ENCODE peak calls at places on chromosomes 7 and 10, in five cellular contexts. One of them, this sample, is unnamed.

GRCh38 chr10:124416733-124417132 is 2.0 kb downstream of the OAT start:
- DNase-seq in sigmoid colon: no peak
- DNase-seq in caudate nucleus: no peak
- DNase-seq in mammary epithelial cell: peak
- DNase-seq in GM23248: peak
- DNase-seq in this sample: peak

GRCh38 chr10:115638246-115638645 is 545.1 kb downstream of the ATRNL1 start:
- DNase-seq in sigmoid colon: no peak
- DNase-seq in caudate nucleus: no peak
- DNase-seq in mammary epithelial cell: no peak
- DNase-seq in GM23248: no peak
- DNase-seq in this sample: no peak

GRCh38 chr7:44565097-44565794 is 8.5 kb downstream of the DDX56 start:
- DNase-seq in sigmoid colon: peak
- DNase-seq in caudate nucleus: peak
- DNase-seq in mammary epithelial cell: peak
- DNase-seq in GM23248: peak
- DNase-seq in this sample: no peak

GRCh38 chr7:152848026-152848425 is 88.5 kb downstream of the ACTR3B start:
- DNase-seq in sigmoid colon: no peak
- DNase-seq in caudate nucleus: no peak
- DNase-seq in mammary epithelial cell: no peak
- DNase-seq in GM23248: no peak
- DNase-seq in this sample: no peak

GRCh38 chr10:59907918-59908807 is 1.8 kb upstream of the CCDC6 start:
- DNase-seq in sigmoid colon: peak
- DNase-seq in caudate nucleus: peak
- DNase-seq in mammary epithelial cell: peak
- DNase-seq in GM23248: peak
- DNase-seq in this sample: peak

GRCh38 chr7:101635484-101635883 is 6.4 kb upstream of the MYL10 start:
- DNase-seq in sigmoid colon: no peak
- DNase-seq in caudate nucleus: no peak
- DNase-seq in mammary epithelial cell: no peak
- DNase-seq in GM23248: no peak
- DNase-seq in this sample: no peak

GRCh38 chr7:100493476-100494264 is 9.9 kb downstream of the NYAP1 start:
- DNase-seq in sigmoid colon: no peak
- DNase-seq in caudate nucleus: peak
- DNase-seq in mammary epithelial cell: no peak
- DNase-seq in GM23248: no peak
- DNase-seq in this sample: no peak

GRCh38 chr10:131926743-131927595 is 26.2 kb downstream of the PPP2R2D start:
- DNase-seq in sigmoid colon: peak
- DNase-seq in caudate nucleus: no peak
- DNase-seq in mammary epithelial cell: no peak
- DNase-seq in GM23248: no peak
- DNase-seq in this sample: no peak

GRCh38 chr10:61621538-61622150 is 41.1 kb upstream of the CABCOCO1 start:
- DNase-seq in sigmoid colon: no peak
- DNase-seq in caudate nucleus: no peak
- DNase-seq in mammary epithelial cell: no peak
- DNase-seq in GM23248: no peak
- DNase-seq in this sample: no peak

GRCh38 chr7:25037325-25037724 is 57.3 kb upstream of the OSBPL3 start:
- DNase-seq in sigmoid colon: no peak
- DNase-seq in caudate nucleus: no peak
- DNase-seq in mammary epithelial cell: peak
- DNase-seq in GM23248: peak
- DNase-seq in this sample: no peak

GRCh38 chr10:70669015-70669414 is 3.3 kb upstream of the ADAMTS14 start:
- DNase-seq in sigmoid colon: no peak
- DNase-seq in caudate nucleus: no peak
- DNase-seq in mammary epithelial cell: no peak
- DNase-seq in GM23248: no peak
- DNase-seq in this sample: no peak

GRCh38 chr10:34319197-34319846 is 495.8 kb downstream of the PARD3 start:
- DNase-seq in sigmoid colon: no peak
- DNase-seq in caudate nucleus: no peak
- DNase-seq in mammary epithelial cell: peak
- DNase-seq in GM23248: peak
- DNase-seq in this sample: no peak

GRCh38 chr7:5699951-5700384 is 81.5 kb downstream of the RNF216 start:
- DNase-seq in sigmoid colon: no peak
- DNase-seq in caudate nucleus: peak
- DNase-seq in mammary epithelial cell: peak
- DNase-seq in GM23248: no peak
- DNase-seq in this sample: no peak

GRCh38 chr10:78377362-78377761 is 343.7 kb downstream of the RPS24 start:
- DNase-seq in sigmoid colon: no peak
- DNase-seq in caudate nucleus: no peak
- DNase-seq in mammary epithelial cell: no peak
- DNase-seq in GM23248: no peak
- DNase-seq in this sample: no peak

GRCh38 chr10:114028425-114028824 is 15.2 kb upstream of the ADRB1 start:
- DNase-seq in sigmoid colon: no peak
- DNase-seq in caudate nucleus: no peak
- DNase-seq in mammary epithelial cell: no peak
- DNase-seq in GM23248: no peak
- DNase-seq in this sample: no peak

GRCh38 chr10:87658858-87659555 is 671 bp upstream of the PAPSS2 start:
- DNase-seq in sigmoid colon: no peak
- DNase-seq in caudate nucleus: no peak
- DNase-seq in mammary epithelial cell: no peak
- DNase-seq in GM23248: no peak
- DNase-seq in this sample: no peak

GRCh38 chr7:98556288-98556687 is 60.8 kb upstream of the NPTX2 start:
- DNase-seq in sigmoid colon: no peak
- DNase-seq in caudate nucleus: no peak
- DNase-seq in mammary epithelial cell: no peak
- DNase-seq in GM23248: no peak
- DNase-seq in this sample: no peak

GRCh38 chr7:7570584-7570983 is 3.9 kb downstream of the MIOS start:
- DNase-seq in sigmoid colon: no peak
- DNase-seq in caudate nucleus: no peak
- DNase-seq in mammary epithelial cell: no peak
- DNase-seq in GM23248: no peak
- DNase-seq in this sample: no peak

GRCh38 chr10:105071980-105072379 is 430.9 kb downstream of the SORCS3 start:
- DNase-seq in sigmoid colon: no peak
- DNase-seq in caudate nucleus: no peak
- DNase-seq in mammary epithelial cell: no peak
- DNase-seq in GM23248: no peak
- DNase-seq in this sample: no peak

GRCh38 chr10:35554461-35555056 is 50.6 kb upstream of the GJD4 start:
- DNase-seq in sigmoid colon: no peak
- DNase-seq in caudate nucleus: no peak
- DNase-seq in mammary epithelial cell: no peak
- DNase-seq in GM23248: no peak
- DNase-seq in this sample: no peak

GRCh38 chr10:8810677-8811076 is 756.2 kb downstream of the GATA3 start:
- DNase-seq in sigmoid colon: no peak
- DNase-seq in caudate nucleus: no peak
- DNase-seq in mammary epithelial cell: no peak
- DNase-seq in GM23248: no peak
- DNase-seq in this sample: no peak

GRCh38 chr10:266974-267425 is 131.7 kb downstream of the ZMYND11 start:
- DNase-seq in sigmoid colon: no peak
- DNase-seq in caudate nucleus: no peak
- DNase-seq in mammary epithelial cell: peak
- DNase-seq in GM23248: peak
- DNase-seq in this sample: no peak

GRCh38 chr10:5560844-5561703 is 36.3 kb downstream of the CALML3 start:
- DNase-seq in sigmoid colon: peak
- DNase-seq in caudate nucleus: no peak
- DNase-seq in mammary epithelial cell: no peak
- DNase-seq in GM23248: no peak
- DNase-seq in this sample: peak

GRCh38 chr7:138919912-138920311 is 61.3 kb downstream of the KIAA1549 start:
- DNase-seq in sigmoid colon: no peak
- DNase-seq in caudate nucleus: no peak
- DNase-seq in mammary epithelial cell: no peak
- DNase-seq in GM23248: no peak
- DNase-seq in this sample: peak

GRCh38 chr7:4684826-4685225 is 2.7 kb downstream of the FOXK1 start:
- DNase-seq in sigmoid colon: no peak
- DNase-seq in caudate nucleus: no peak
- DNase-seq in mammary epithelial cell: no peak
- DNase-seq in GM23248: no peak
- DNase-seq in this sample: no peak

GRCh38 chr10:24457661-24458318 is 248.9 kb downstream of the KIAA1217 start:
- DNase-seq in sigmoid colon: no peak
- DNase-seq in caudate nucleus: no peak
- DNase-seq in mammary epithelial cell: peak
- DNase-seq in GM23248: peak
- DNase-seq in this sample: no peak

GRCh38 chr10:103960103-103960502 is 6.8 kb upstream of the SLK start:
- DNase-seq in sigmoid colon: no peak
- DNase-seq in caudate nucleus: no peak
- DNase-seq in mammary epithelial cell: no peak
- DNase-seq in GM23248: no peak
- DNase-seq in this sample: no peak

GRCh38 chr10:117656385-117657367 is 114.1 kb downstream of the EMX2 start:
- DNase-seq in sigmoid colon: no peak
- DNase-seq in caudate nucleus: no peak
- DNase-seq in mammary epithelial cell: no peak
- DNase-seq in GM23248: no peak
- DNase-seq in this sample: no peak

GRCh38 chr10:7445474-7446135 is 34.8 kb upstream of the SFMBT2 start:
- DNase-seq in sigmoid colon: no peak
- DNase-seq in caudate nucleus: peak
- DNase-seq in mammary epithelial cell: no peak
- DNase-seq in GM23248: no peak
- DNase-seq in this sample: no peak

GRCh38 chr10:99993994-99994689 is 15.6 kb downstream of the DNMBP start:
- DNase-seq in sigmoid colon: peak
- DNase-seq in caudate nucleus: no peak
- DNase-seq in mammary epithelial cell: no peak
- DNase-seq in GM23248: peak
- DNase-seq in this sample: no peak

GRCh38 chr10:133362846-133363245 is 5.0 kb upstream of the FUOM start:
- DNase-seq in sigmoid colon: no peak
- DNase-seq in caudate nucleus: no peak
- DNase-seq in mammary epithelial cell: no peak
- DNase-seq in GM23248: no peak
- DNase-seq in this sample: no peak

GRCh38 chr7:87627634-87627994 is 584 bp upstream of the RUNDC3B start:
- DNase-seq in sigmoid colon: peak
- DNase-seq in caudate nucleus: no peak
- DNase-seq in mammary epithelial cell: no peak
- DNase-seq in GM23248: peak
- DNase-seq in this sample: no peak

DNA sequence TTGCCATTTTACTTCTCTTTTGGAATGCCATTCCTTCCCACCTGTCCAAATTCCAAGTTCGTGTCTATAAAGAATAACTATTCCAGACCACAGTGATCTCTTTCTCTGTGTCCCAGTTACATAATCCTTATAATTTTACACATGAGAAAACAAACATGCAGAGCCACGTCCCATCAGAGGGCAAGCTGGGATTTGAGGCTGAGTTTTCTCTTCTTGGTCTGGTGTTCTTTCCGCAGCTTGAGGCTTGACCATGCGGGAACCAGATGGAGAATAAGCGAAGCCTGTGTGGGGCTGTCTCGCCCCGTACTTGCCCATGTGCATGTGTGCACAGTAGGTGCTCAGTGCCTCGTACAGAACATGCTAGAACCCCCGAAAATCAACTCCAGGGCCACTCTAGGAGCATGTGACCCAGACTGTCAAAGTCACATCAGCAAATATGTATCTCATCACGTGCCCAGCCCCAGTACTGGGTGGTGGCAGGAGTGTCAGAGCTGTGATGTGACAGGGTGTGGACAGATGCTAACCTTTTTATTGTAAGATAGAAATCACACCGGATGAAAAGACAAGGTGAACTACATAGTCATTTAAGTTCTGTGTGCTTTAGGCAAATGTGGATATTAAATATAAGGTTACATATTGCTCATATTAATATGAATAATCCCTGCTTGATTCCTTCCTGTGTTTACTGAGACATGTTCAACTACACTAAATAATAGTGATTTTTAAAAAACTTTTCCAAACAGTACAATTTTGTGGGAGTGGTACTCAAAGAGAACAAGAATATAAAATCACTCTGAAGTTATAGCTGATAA is 3.2 kb downstream of the INSIG1 start:
- DNase-seq in sigmoid colon: no peak
- DNase-seq in caudate nucleus: no peak
- DNase-seq in mammary epithelial cell: no peak
- DNase-seq in GM23248: no peak
- DNase-seq in this sample: no peak
- H3K27ac ChIP-seq in sigmoid colon: no peak
- H3K27ac ChIP-seq in caudate nucleus: peak
- H3K27ac ChIP-seq in mammary epithelial cell: peak
- H3K27ac ChIP-seq in GM23248: no peak
- H3K27ac ChIP-seq in this sample: no peak

GRCh38 chr10:21285742-21286311 is 239.7 kb downstream of the SKIDA1 start:
- DNase-seq in sigmoid colon: no peak
- DNase-seq in caudate nucleus: no peak
- DNase-seq in mammary epithelial cell: peak
- DNase-seq in GM23248: peak
- DNase-seq in this sample: no peak
- H3K27ac ChIP-seq in sigmoid colon: no peak
- H3K27ac ChIP-seq in caudate nucleus: no peak
- H3K27ac ChIP-seq in mammary epithelial cell: no peak
- H3K27ac ChIP-seq in GM23248: no peak
- H3K27ac ChIP-seq in this sample: no peak

GRCh38 chr7:116547347-116547746 is 22.5 kb downstream of the CAV1 start:
- DNase-seq in sigmoid colon: no peak
- DNase-seq in caudate nucleus: no peak
- DNase-seq in mammary epithelial cell: peak
- DNase-seq in GM23248: peak
- DNase-seq in this sample: no peak
- H3K27ac ChIP-seq in sigmoid colon: peak
- H3K27ac ChIP-seq in caudate nucleus: no peak
- H3K27ac ChIP-seq in mammary epithelial cell: peak
- H3K27ac ChIP-seq in GM23248: peak
- H3K27ac ChIP-seq in this sample: peak

DNA sequence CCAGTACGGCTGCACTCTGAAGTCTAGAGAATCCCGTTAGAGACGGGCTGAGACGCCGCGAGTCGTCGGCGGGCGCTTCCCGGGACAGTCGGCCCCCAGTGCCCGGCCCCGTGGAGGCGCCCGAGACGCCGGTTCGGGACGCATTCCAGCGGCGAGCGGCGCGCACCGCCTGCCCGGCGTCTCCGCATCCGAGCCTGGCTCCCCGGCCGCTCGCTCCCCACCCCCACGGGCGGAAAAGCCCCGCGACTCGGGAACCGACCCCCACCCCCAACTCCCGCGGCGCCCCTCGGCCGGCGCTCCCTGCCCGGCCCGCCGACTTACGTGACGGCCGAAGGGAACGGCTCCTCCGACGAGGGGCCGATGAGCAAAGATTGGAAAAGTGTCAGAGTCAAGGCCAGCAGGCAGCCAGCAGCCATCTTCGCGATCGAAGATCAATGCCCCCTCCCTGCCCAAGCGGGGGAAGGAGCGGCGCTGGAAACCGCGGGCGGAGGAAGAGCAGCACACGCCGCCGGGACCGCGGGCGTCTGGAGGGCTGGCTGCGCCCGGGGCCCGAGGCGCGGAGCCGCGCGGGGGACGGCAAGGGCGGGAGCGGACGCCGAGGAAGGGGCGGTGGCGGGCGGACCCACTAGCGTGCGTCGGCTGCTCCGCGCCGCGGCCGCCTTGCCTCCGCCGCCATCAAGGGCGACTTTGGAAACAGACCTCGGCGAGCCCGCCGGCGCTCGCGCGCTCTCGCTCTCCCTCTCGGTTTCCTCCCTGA is at the start of gene CACNA2D1:
- DNase-seq in sigmoid colon: peak
- DNase-seq in caudate nucleus: peak
- DNase-seq in mammary epithelial cell: peak
- DNase-seq in GM23248: peak
- DNase-seq in this sample: no peak
- H3K27ac ChIP-seq in sigmoid colon: peak
- H3K27ac ChIP-seq in caudate nucleus: peak
- H3K27ac ChIP-seq in mammary epithelial cell: no peak
- H3K27ac ChIP-seq in GM23248: peak
- H3K27ac ChIP-seq in this sample: peak